ENCODE peak calls at places on chromosomes 4 and X, in nine cellular contexts. G is IMR-90; P is stomach; K is tibial nerve; F is ovary; D is CD8-positive, alpha-beta memory T cell; T is osteoblast; Y is Caco-2; C is GM23248. X is an unnamed sample.
A peak's percentile ranks its signal among the peaks of the same experiment; 100 is the strongest.

GRCh38 chr4:163493643-163494359 is 689 bp upstream of the TMA16 start:
- DNase-seq in G (no peak), P (peak; percentile 32), K (peak; percentile 15), F (no peak), D (no peak), T (no peak), Y (no peak), C (peak; percentile 4), X (peak; percentile 64)

GRCh38 chr4:107006218-107006617 is 29.9 kb downstream of the DKK2 start:
- DNase-seq in G (no peak), P (no peak), K (no peak), F (no peak), D (no peak), T (no peak), Y (no peak), C (no peak), X (no peak)

GRCh38 chr4:94641702-94642560 is 115.8 kb upstream of the BMPR1B start:
- DNase-seq in G (peak; percentile 78), P (no peak), K (no peak), F (no peak), D (no peak), T (peak; percentile 83), Y (no peak), C (peak; percentile 76), X (no peak)

GRCh38 chr4:5753766-5754528 is 42.9 kb downstream of the EVC start:
- DNase-seq in G (peak; percentile 97), P (no peak), K (no peak), F (no peak), D (no peak), T (peak; percentile 97), Y (no peak), C (peak; percentile 87), X (peak; percentile 61)

GRCh38 chr4:33914386-33914785 is 2329.9 kb downstream of the ARAP2 start:
- DNase-seq in G (no peak), P (no peak), K (no peak), F (no peak), D (no peak), T (no peak), Y (no peak), C (no peak), X (no peak)

GRCh38 chr4:154344686-154345085 is 146.9 kb downstream of the DCHS2 start:
- DNase-seq in G (no peak), P (no peak), K (no peak), F (no peak), D (no peak), T (no peak), Y (peak; percentile 7), C (no peak), X (no peak)

GRCh38 chr4:3233391-3234071 is 15.4 kb upstream of the MSANTD1 start:
- DNase-seq in G (peak; percentile 46), P (no peak), K (no peak), F (no peak), D (no peak), T (peak; percentile 98), Y (no peak), C (peak; percentile 38), X (no peak)

GRCh38 chr4:118975487-118976192 is 87.0 kb downstream of the SYNPO2 start:
- DNase-seq in G (no peak), P (no peak), K (no peak), F (no peak), D (no peak), T (no peak), Y (no peak), C (no peak), X (no peak)

GRCh38 chrX:100979881-100980607 is 10.5 kb downstream of the ARL13A start:
- DNase-seq in G (peak; percentile 22), P (no peak), K (no peak), F (no peak), D (no peak), T (no peak), Y (no peak), C (peak; percentile 14), X (no peak)

GRCh38 chrX:49230500-49231232 is 2.5 kb downstream of the CACNA1F start:
- DNase-seq in G (no peak), P (peak; percentile 79), K (peak; percentile 21), F (no peak), D (peak; percentile 35), T (peak; percentile 87), Y (peak; percentile 71), C (peak; percentile 34), X (peak; percentile 87)

GRCh38 chrX:136473663-136474062 is 14.1 kb upstream of the BRS3 start:
- DNase-seq in G (no peak), P (no peak), K (no peak), F (no peak), D (no peak), T (no peak), Y (no peak), C (no peak), X (no peak)

GRCh38 chrX:97524997-97525396 is 641.3 kb downstream of the RPA4 start:
- DNase-seq in G (no peak), P (no peak), K (no peak), F (no peak), D (no peak), T (no peak), Y (no peak), C (peak; percentile 1), X (no peak)

GRCh38 chr4:107035711-107036601 is at the start of gene DKK2:
- DNase-seq in G (peak; percentile 28), P (no peak), K (peak; percentile 51), F (no peak), D (no peak), T (peak; percentile 66), Y (no peak), C (peak; percentile 76), X (peak; percentile 76)

GRCh38 chr4:146368209-146368608 is 153.5 kb downstream of the SLC10A7 start:
- DNase-seq in G (no peak), P (no peak), K (no peak), F (no peak), D (no peak), T (no peak), Y (no peak), C (no peak), X (no peak)

GRCh38 chrX:11532291-11533075 is 133.2 kb downstream of the ARHGAP6 start:
- DNase-seq in G (peak; percentile 9), P (no peak), K (no peak), F (no peak), D (no peak), T (no peak), Y (peak; percentile 17), C (no peak), X (no peak)

GRCh38 chr4:105369988-105370387 is 103.9 kb downstream of the PPA2 start:
- DNase-seq in G (peak; percentile 82), P (no peak), K (no peak), F (no peak), D (no peak), T (no peak), Y (no peak), C (peak; percentile 7), X (no peak)

GRCh38 chr4:128347175-128347868 is 59.7 kb upstream of the PGRMC2 start:
- DNase-seq in G (peak; percentile 57), P (peak; percentile 51), K (no peak), F (no peak), D (no peak), T (no peak), Y (no peak), C (peak; percentile 54), X (no peak)

GRCh38 chrX:3711331-3711917 is 2.0 kb downstream of the PRKX start:
- DNase-seq in G (no peak), P (no peak), K (no peak), F (no peak), D (peak; percentile 54), T (no peak), Y (no peak), C (no peak), X (peak; percentile 72)

GRCh38 chrX:136531951-136532350 is at the start of gene VGLL1:
- DNase-seq in G (no peak), P (no peak), K (no peak), F (no peak), D (no peak), T (no peak), Y (peak; percentile 56), C (no peak), X (no peak)

GRCh38 chr4:153954654-153955053 is 165.8 kb upstream of the SFRP2 start:
- DNase-seq in G (no peak), P (no peak), K (no peak), F (no peak), D (no peak), T (no peak), Y (no peak), C (no peak), X (no peak)

GRCh38 chr4:166091914-166092510 is 219.0 kb downstream of the TLL1 start:
- DNase-seq in G (peak; percentile 29), P (no peak), K (peak; percentile 21), F (no peak), D (no peak), T (no peak), Y (no peak), C (peak; percentile 66), X (no peak)

GRCh38 chrX:153969125-153969903 is 2.3 kb downstream of the HCFC1 start:
- DNase-seq in G (no peak), P (no peak), K (no peak), F (no peak), D (no peak), T (no peak), Y (no peak), C (peak; percentile 29), X (peak; percentile 49)
- H3K4me1 ChIP-seq in G (peaks cover 22% of the 10 kb centered on the region), P (peaks cover 42% of the 10 kb centered on the region), K (peaks cover 30% of the 10 kb centered on the region), F (peaks cover 13% of the 10 kb centered on the region), D (peaks cover 49% of the 10 kb centered on the region), T (peaks cover 44% of the 10 kb centered on the region), Y (peaks cover 3% of the 10 kb centered on the region), C (peaks cover 31% of the 10 kb centered on the region), X (no peaks in the 10 kb centered on the region)

GRCh38 chrX:53303195-53303594 is 21.8 kb upstream of the IQSEC2 start:
- DNase-seq in G (no peak), P (no peak), K (no peak), F (no peak), D (no peak), T (no peak), Y (no peak), C (no peak), X (no peak)

GRCh38 chrX:53300157-53300556 is 18.8 kb upstream of the IQSEC2 start:
- DNase-seq in G (no peak), P (no peak), K (no peak), F (no peak), D (no peak), T (no peak), Y (no peak), C (no peak), X (no peak)
- H3K4me3 ChIP-seq in G (no peak overlapping the region), P (no peak overlapping the region), K (no peak overlapping the region), F (no peak overlapping the region), D (no peak overlapping the region), T (no peak overlapping the region), Y (no peak overlapping the region), C (no peak overlapping the region), X (no peak overlapping the region)

GRCh38 chr4:185794637-185795036 is 17.4 kb downstream of the SORBS2 start:
- DNase-seq in G (no peak), P (no peak), K (no peak), F (no peak), D (no peak), T (no peak), Y (no peak), C (no peak), X (no peak)
- H3K4me1 ChIP-seq in G (peaks cover 11% of the 10 kb centered on the region), P (no peaks in the 10 kb centered on the region), K (no peaks in the 10 kb centered on the region), F (peaks cover 5% of the 10 kb centered on the region), D (no peaks in the 10 kb centered on the region), T (peaks cover 25% of the 10 kb centered on the region), Y (peaks cover 11% of the 10 kb centered on the region), C (peaks cover 13% of the 10 kb centered on the region), X (no peaks in the 10 kb centered on the region)

DNA sequence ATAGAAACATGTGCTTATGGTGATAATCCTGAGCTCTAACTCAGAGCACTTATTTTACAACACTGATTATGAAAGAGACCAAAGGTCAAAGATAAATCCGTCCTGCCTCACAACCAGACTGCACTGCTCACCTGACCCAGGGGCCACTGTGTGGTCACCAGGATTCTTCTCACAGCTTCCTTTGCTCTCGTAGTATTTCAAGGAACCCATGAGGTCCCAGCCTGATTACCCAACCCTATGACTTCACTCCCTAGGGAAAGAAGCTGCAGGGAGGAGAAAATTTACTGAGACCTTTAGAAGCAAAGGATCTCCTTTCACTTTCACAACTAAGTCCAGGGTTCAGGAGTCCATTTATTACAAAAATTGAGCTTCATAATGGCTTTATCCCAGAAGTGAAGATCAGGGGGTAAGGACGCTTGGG is 9.6 kb downstream of the SLC25A5 start:
- DNase-seq in G (peak; percentile 93), P (peak; percentile 42), K (peak; percentile 34), F (peak; percentile 20), D (no peak), T (peak; percentile 95), Y (peak; percentile 86), C (peak; percentile 87), X (no peak)
- H3K4me3 ChIP-seq in G (no peak overlapping the region), P (no peak overlapping the region), K (no peak overlapping the region), F (no peak overlapping the region), D (no peak overlapping the region), T (peak overlapping the region; percentile 61), Y (no peak overlapping the region), C (peak overlapping the region; percentile 33), X (no peak overlapping the region)